ENCODE peak calls at places on chromosomes 12 and 14, in four cellular contexts. One of them, this sample, is unnamed.

GRCh38 chr12:120783197-120783596 is 57.6 kb downstream of the ACADS start:
- DNase-seq in K562: no peak
- DNase-seq in HepG2: peak; percentile 29
- DNase-seq in GM12878: no peak
- DNase-seq in this sample: no peak

GRCh38 chr12:65535951-65536350 is 257.5 kb downstream of the MSRB3 start:
- DNase-seq in K562: no peak
- DNase-seq in HepG2: no peak
- DNase-seq in GM12878: no peak
- DNase-seq in this sample: no peak

GRCh38 chr12:62466018-62466595 is 519 bp upstream of the MON2 start:
- DNase-seq in K562: peak; percentile 58
- DNase-seq in HepG2: peak; percentile 6
- DNase-seq in GM12878: no peak
- DNase-seq in this sample: peak; percentile 52

GRCh38 chr12:77229640-77230442 is 164.5 kb upstream of the E2F7 start:
- DNase-seq in K562: no peak
- DNase-seq in HepG2: no peak
- DNase-seq in GM12878: no peak
- DNase-seq in this sample: no peak

GRCh38 chr14:23299558-23299957 is 3.1 kb downstream of the PPP1R3E start:
- DNase-seq in K562: peak; percentile 26
- DNase-seq in HepG2: peak; percentile 87
- DNase-seq in GM12878: no peak
- DNase-seq in this sample: no peak

GRCh38 chr14:28707814-28708213 is 58.8 kb upstream of the FOXG1 start:
- DNase-seq in K562: no peak
- DNase-seq in HepG2: no peak
- DNase-seq in GM12878: no peak
- DNase-seq in this sample: no peak

GRCh38 chr14:79161576-79161975 is 991.4 kb downstream of the NRXN3 start:
- DNase-seq in K562: no peak
- DNase-seq in HepG2: no peak
- DNase-seq in GM12878: no peak
- DNase-seq in this sample: peak; percentile 60

GRCh38 chr12:70732287-70732686 is 95.1 kb upstream of the PTPRB start:
- DNase-seq in K562: no peak
- DNase-seq in HepG2: no peak
- DNase-seq in GM12878: no peak
- DNase-seq in this sample: no peak

GRCh38 chr12:59055204-59055839 is 135.0 kb upstream of the LRIG3 start:
- DNase-seq in K562: no peak
- DNase-seq in HepG2: no peak
- DNase-seq in GM12878: no peak
- DNase-seq in this sample: no peak

GRCh38 chr12:63163542-63163941 is 12.5 kb upstream of the AVPR1A start:
- DNase-seq in K562: no peak
- DNase-seq in HepG2: no peak
- DNase-seq in GM12878: no peak
- DNase-seq in this sample: no peak

GRCh38 chr12:78802593-78802992 is 62.0 kb upstream of the SYT1 start:
- DNase-seq in K562: no peak
- DNase-seq in HepG2: no peak
- DNase-seq in GM12878: no peak
- DNase-seq in this sample: no peak

GRCh38 chr12:53061404-53062010 is 11.6 kb downstream of the TNS2 start:
- DNase-seq in K562: no peak
- DNase-seq in HepG2: peak; percentile 92
- DNase-seq in GM12878: no peak
- DNase-seq in this sample: no peak

GRCh38 chr14:78074546-78074945 is 95.6 kb upstream of the NRXN3 start:
- DNase-seq in K562: no peak
- DNase-seq in HepG2: no peak
- DNase-seq in GM12878: no peak
- DNase-seq in this sample: no peak

GRCh38 chr12:111428081-111428727 is 22.5 kb downstream of the SH2B3 start:
- DNase-seq in K562: no peak
- DNase-seq in HepG2: no peak
- DNase-seq in GM12878: no peak
- DNase-seq in this sample: no peak

GRCh38 chr14:75406102-75406501 is 21.7 kb upstream of the JDP2 start:
- DNase-seq in K562: no peak
- DNase-seq in HepG2: no peak
- DNase-seq in GM12878: no peak
- DNase-seq in this sample: no peak

GRCh38 chr12:129075451-129076208 is 222.4 kb downstream of the GLT1D1 start:
- DNase-seq in K562: no peak
- DNase-seq in HepG2: no peak
- DNase-seq in GM12878: no peak
- DNase-seq in this sample: no peak

GRCh38 chr14:38883127-38883526 is 219.9 kb downstream of the SEC23A start:
- DNase-seq in K562: no peak
- DNase-seq in HepG2: peak; percentile 82
- DNase-seq in GM12878: no peak
- DNase-seq in this sample: no peak

GRCh38 chr14:60488175-60488574 is 2.3 kb upstream of the C14orf39 start:
- DNase-seq in K562: no peak
- DNase-seq in HepG2: no peak
- DNase-seq in GM12878: no peak
- DNase-seq in this sample: no peak

GRCh38 chr14:92459479-92460421 is 53.8 kb upstream of the RIN3 start:
- DNase-seq in K562: no peak
- DNase-seq in HepG2: no peak
- DNase-seq in GM12878: no peak
- DNase-seq in this sample: no peak

GRCh38 chr12:27460471-27460978 is 14.0 kb downstream of the SMCO2 start:
- DNase-seq in K562: no peak
- DNase-seq in HepG2: no peak
- DNase-seq in GM12878: peak; percentile 4
- DNase-seq in this sample: no peak

GRCh38 chr14:93318927-93319326 is 13.9 kb downstream of the BTBD7 start:
- DNase-seq in K562: no peak
- DNase-seq in HepG2: no peak
- DNase-seq in GM12878: no peak
- DNase-seq in this sample: no peak

GRCh38 chr12:2052861-2053674 is at the start of gene CACNA1C:
- DNase-seq in K562: no peak
- DNase-seq in HepG2: no peak
- DNase-seq in GM12878: no peak
- DNase-seq in this sample: peak; percentile 72

GRCh38 chr12:2057041-2057792 is 4.4 kb downstream of the CACNA1C start:
- DNase-seq in K562: peak; percentile 47
- DNase-seq in HepG2: peak; percentile 56
- DNase-seq in GM12878: no peak
- DNase-seq in this sample: peak; percentile 99

GRCh38 chr12:2054091-2055018 is 1.6 kb downstream of the CACNA1C start:
- DNase-seq in K562: no peak
- DNase-seq in HepG2: no peak
- DNase-seq in GM12878: no peak
- DNase-seq in this sample: no peak

GRCh38 chr12:2051700-2052625 is 824 bp upstream of the CACNA1C start:
- DNase-seq in K562: no peak
- DNase-seq in HepG2: no peak
- DNase-seq in GM12878: no peak
- DNase-seq in this sample: peak; percentile 58

GRCh38 chr12:2053675-2054070 is 886 bp downstream of the CACNA1C start:
- DNase-seq in K562: no peak
- DNase-seq in HepG2: no peak
- DNase-seq in GM12878: no peak
- DNase-seq in this sample: no peak
- TF ChIP-seq EZH2 in K562: no peak
- TF ChIP-seq EZH2 in HepG2: no peak
- TF ChIP-seq EZH2 in GM12878: no peak
- TF ChIP-seq EZH2 in this sample: peak; percentile 31

DNA sequence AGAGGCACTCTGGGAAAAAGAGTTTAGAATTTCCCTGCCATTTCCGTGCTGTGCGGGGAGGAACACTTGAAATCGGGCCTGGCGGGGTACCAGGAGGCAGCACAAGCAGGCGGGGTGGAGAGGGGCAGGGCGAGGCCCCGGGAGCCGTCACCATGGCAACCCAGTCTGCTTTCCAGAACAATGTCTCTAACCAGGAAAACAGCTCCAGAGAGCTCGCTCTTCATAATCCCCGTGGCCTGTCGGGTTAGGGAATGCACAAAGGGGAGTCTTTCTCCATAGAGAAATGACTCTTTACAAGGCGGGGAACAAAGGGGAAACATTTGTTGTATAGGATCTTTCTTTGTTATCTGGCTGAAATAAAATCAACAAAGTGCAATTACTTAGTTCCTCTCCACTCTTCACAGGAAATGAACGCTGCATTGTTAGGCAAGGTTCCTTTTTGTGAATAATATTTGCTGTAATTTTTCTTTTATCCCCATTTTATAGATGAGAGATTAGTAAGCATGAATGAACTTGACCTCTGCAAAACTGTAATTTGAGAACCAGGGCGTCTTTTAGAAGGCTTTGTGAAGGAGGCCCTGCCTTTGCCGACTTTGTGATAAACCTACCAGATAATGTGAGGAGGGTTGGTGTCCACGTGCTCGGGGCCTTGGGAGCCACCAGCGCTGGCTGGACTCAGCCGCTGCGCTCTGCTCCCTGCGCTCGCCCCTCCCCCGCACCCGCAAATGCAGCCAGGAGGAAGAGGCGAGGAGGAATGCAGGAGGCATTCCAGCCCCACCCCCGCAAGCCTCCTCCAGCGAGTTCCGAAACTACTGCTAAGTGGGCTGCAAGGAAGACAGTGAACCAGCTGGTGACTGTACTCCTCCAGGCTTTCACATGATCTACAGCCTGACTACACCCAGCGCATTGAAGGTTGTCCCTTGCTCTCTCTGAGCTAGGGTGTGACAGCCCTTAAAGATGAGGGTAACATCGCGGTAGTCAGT is 105.2 kb upstream of the ATF7IP start:
- DNase-seq in K562: peak; percentile 59
- DNase-seq in HepG2: peak; percentile 56
- DNase-seq in GM12878: no peak
- DNase-seq in this sample: peak; percentile 93
- TF ChIP-seq EP300 in K562: peak; percentile 53
- TF ChIP-seq EP300 in HepG2: no peak
- TF ChIP-seq EP300 in GM12878: no peak
- TF ChIP-seq EP300 in this sample: peak; percentile 97

DNA sequence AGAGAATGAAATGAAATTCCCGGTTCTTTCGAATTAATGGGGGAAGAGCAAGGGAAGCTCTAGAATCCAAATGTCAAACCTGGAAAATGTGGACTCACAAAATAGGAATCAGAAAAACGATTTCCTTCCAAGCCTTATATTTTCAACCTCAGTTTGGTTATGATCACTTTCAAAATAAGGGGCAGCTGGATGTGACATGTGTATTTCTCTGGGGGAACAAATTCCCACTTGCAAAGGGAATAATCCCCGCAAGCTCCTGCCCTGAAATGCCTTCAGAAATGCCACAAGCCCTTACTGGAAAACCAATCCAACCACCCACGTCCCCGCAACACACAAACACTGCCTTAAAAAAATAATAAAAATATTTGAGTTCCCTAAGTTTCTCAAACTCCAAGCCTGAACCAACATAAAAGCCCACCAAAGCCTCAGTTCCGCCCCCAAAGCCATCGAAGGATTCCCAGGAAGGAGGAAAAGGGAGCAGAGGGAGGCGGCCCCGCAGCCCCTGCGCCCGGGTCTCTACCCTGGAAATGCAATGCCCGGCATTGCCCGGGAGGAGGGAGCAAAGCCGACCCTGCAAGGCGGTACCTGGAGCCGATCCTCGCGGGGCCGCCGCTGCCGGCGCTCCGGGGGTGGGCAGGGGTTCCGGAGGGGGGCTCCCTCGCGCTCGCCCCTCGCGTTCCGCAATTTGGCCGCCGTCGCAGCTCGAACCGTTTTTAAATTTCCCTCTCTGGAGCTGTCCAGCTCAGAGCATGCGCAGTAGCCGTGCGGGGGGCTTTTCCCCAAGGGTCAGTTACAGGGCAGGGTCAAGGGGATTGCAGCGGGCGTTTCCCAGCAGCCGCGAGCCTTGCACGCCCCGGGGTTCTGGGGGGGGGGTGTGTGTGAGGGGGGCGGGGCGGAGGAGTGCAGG is at the start of gene FOXN4:
- DNase-seq in K562: no peak
- DNase-seq in HepG2: no peak
- DNase-seq in GM12878: no peak
- DNase-seq in this sample: peak; percentile 82
- TF ChIP-seq EZH2 in K562: no peak
- TF ChIP-seq EZH2 in HepG2: no peak
- TF ChIP-seq EZH2 in GM12878: peak; percentile 70
- TF ChIP-seq EZH2 in this sample: peak; percentile 6

GRCh38 chr12:124500232-124501079 is 67.0 kb downstream of the NCOR2 start:
- DNase-seq in K562: no peak
- DNase-seq in HepG2: peak; percentile 37
- DNase-seq in GM12878: no peak
- DNase-seq in this sample: peak; percentile 75
- TF ChIP-seq EP300 in K562: no peak
- TF ChIP-seq EP300 in HepG2: no peak
- TF ChIP-seq EP300 in GM12878: no peak
- TF ChIP-seq EP300 in this sample: no peak

GRCh38 chr12:132328282-132329029 is 933 bp downstream of the GALNT9 start:
- DNase-seq in K562: no peak
- DNase-seq in HepG2: no peak
- DNase-seq in GM12878: no peak
- DNase-seq in this sample: no peak
- TF ChIP-seq EZH2 in K562: no peak
- TF ChIP-seq EZH2 in HepG2: no peak
- TF ChIP-seq EZH2 in GM12878: no peak
- TF ChIP-seq EZH2 in this sample: peak; percentile 57

DNA sequence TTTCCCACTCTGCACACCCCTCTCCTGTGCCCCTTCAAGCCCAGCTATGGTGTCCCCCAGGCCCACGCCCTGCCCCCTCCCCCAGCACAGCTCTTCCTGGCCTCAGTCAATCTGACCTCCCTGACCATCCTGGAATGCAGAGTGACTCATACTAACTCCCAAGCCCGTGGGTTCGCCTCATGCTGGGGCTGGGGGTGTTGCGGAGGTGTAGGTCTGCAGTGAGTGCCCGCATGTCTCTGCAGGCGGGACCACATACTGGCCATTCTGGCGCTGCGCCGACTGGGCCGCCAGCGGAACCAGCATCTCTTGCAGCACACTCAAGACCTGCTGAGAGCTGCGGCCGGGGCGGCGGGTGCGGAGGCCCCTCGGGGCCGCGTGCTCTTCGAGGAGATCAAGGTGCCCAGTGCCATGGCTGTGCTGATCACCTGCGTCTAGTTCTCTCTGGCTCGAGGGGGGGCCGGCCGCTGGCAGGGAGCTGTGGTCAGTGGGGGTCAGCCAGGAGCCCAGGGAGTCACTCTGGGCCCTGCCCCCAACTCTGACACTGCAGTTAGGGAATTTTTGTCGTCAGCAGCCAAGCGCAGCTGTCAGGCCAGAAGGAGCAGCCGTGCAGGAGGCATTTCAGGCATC is 13.4 kb upstream of the TNFAIP2 start:
- DNase-seq in K562: peak; percentile 19
- DNase-seq in HepG2: peak; percentile 73
- DNase-seq in GM12878: no peak
- DNase-seq in this sample: no peak
- TF ChIP-seq EP300 in K562: no peak
- TF ChIP-seq EP300 in HepG2: no peak
- TF ChIP-seq EP300 in GM12878: no peak
- TF ChIP-seq EP300 in this sample: no peak

This sample was measured in H1.